ENCODE peak calls at places on chromosome 16, in four cellular contexts. One of them, this sample, is unnamed.

GRCh38 chr16:11087691-11088431 is 143.5 kb downstream of the CLEC16A start:
- DNase-seq in GM06990: no peak
- DNase-seq in choroid plexus epithelial cell: peak; percentile 49
- DNase-seq in fibroblast of mammary gland: no peak
- DNase-seq in this sample: no peak

GRCh38 chr16:24071990-24072389 is 184.1 kb upstream of the CACNG3 start:
- DNase-seq in GM06990: no peak
- DNase-seq in choroid plexus epithelial cell: no peak
- DNase-seq in fibroblast of mammary gland: no peak
- DNase-seq in this sample: no peak

GRCh38 chr16:66382171-66382965 is 15.9 kb downstream of the CDH5 start:
- DNase-seq in GM06990: no peak
- DNase-seq in choroid plexus epithelial cell: peak; percentile 63
- DNase-seq in fibroblast of mammary gland: peak; percentile 54
- DNase-seq in this sample: peak; percentile 95

GRCh38 chr16:30122621-30123160 is 329 bp downstream of the MAPK3 start:
- DNase-seq in GM06990: no peak
- DNase-seq in choroid plexus epithelial cell: peak; percentile 15
- DNase-seq in fibroblast of mammary gland: no peak
- DNase-seq in this sample: no peak

GRCh38 chr16:85539084-85539483 is 74.0 kb upstream of the GSE1 start:
- DNase-seq in GM06990: no peak
- DNase-seq in choroid plexus epithelial cell: no peak
- DNase-seq in fibroblast of mammary gland: no peak
- DNase-seq in this sample: no peak

GRCh38 chr16:80198265-80198994 is 342.4 kb upstream of the DYNLRB2 start:
- DNase-seq in GM06990: no peak
- DNase-seq in choroid plexus epithelial cell: peak; percentile 37
- DNase-seq in fibroblast of mammary gland: no peak
- DNase-seq in this sample: peak; percentile 29

GRCh38 chr16:65751622-65752598 is 614.6 kb upstream of the CDH5 start:
- DNase-seq in GM06990: no peak
- DNase-seq in choroid plexus epithelial cell: peak; percentile 34
- DNase-seq in fibroblast of mammary gland: no peak
- DNase-seq in this sample: no peak

GRCh38 chr16:81551821-81552304 is 107.3 kb downstream of the CMIP start:
- DNase-seq in GM06990: no peak
- DNase-seq in choroid plexus epithelial cell: peak; percentile 65
- DNase-seq in fibroblast of mammary gland: no peak
- DNase-seq in this sample: no peak

GRCh38 chr16:30359871-30360170 is 4.7 kb upstream of the CD2BP2 start:
- DNase-seq in GM06990: no peak
- DNase-seq in choroid plexus epithelial cell: no peak
- DNase-seq in fibroblast of mammary gland: no peak
- DNase-seq in this sample: no peak

GRCh38 chr16:87496101-87496801 is 3.4 kb upstream of the ZCCHC14 start:
- DNase-seq in GM06990: no peak
- DNase-seq in choroid plexus epithelial cell: no peak
- DNase-seq in fibroblast of mammary gland: no peak
- DNase-seq in this sample: no peak

GRCh38 chr16:66175058-66175457 is 191.4 kb upstream of the CDH5 start:
- DNase-seq in GM06990: no peak
- DNase-seq in choroid plexus epithelial cell: no peak
- DNase-seq in fibroblast of mammary gland: no peak
- DNase-seq in this sample: no peak

GRCh38 chr16:59886021-59886420 is 1151.9 kb upstream of the GOT2 start:
- DNase-seq in GM06990: no peak
- DNase-seq in choroid plexus epithelial cell: peak; percentile 66
- DNase-seq in fibroblast of mammary gland: peak; percentile 86
- DNase-seq in this sample: peak; percentile 81

GRCh38 chr16:84029297-84030096 is 13.1 kb downstream of the SLC38A8 start:
- DNase-seq in GM06990: no peak
- DNase-seq in choroid plexus epithelial cell: no peak
- DNase-seq in fibroblast of mammary gland: no peak
- DNase-seq in this sample: no peak

GRCh38 chr16:50778284-50779163 is 36.6 kb downstream of the CYLD start:
- DNase-seq in GM06990: no peak
- DNase-seq in choroid plexus epithelial cell: no peak
- DNase-seq in fibroblast of mammary gland: no peak
- DNase-seq in this sample: no peak

GRCh38 chr16:29743827-29744531 is 1.8 kb downstream of the C16orf54 start:
- DNase-seq in GM06990: no peak
- DNase-seq in choroid plexus epithelial cell: no peak
- DNase-seq in fibroblast of mammary gland: no peak
- DNase-seq in this sample: no peak

GRCh38 chr16:51629602-51630001 is 478.5 kb upstream of the SALL1 start:
- DNase-seq in GM06990: no peak
- DNase-seq in choroid plexus epithelial cell: no peak
- DNase-seq in fibroblast of mammary gland: no peak
- DNase-seq in this sample: no peak

GRCh38 chr16:58024673-58025350 is 742 bp upstream of the MMP15 start:
- DNase-seq in GM06990: peak; percentile 54
- DNase-seq in choroid plexus epithelial cell: peak; percentile 20
- DNase-seq in fibroblast of mammary gland: no peak
- DNase-seq in this sample: no peak

GRCh38 chr16:85908889-85909584 is 10.1 kb downstream of the IRF8 start:
- DNase-seq in GM06990: no peak
- DNase-seq in choroid plexus epithelial cell: no peak
- DNase-seq in fibroblast of mammary gland: no peak
- DNase-seq in this sample: no peak

GRCh38 chr16:22120440-22120839 is 28.1 kb downstream of the VWA3A start:
- DNase-seq in GM06990: no peak
- DNase-seq in choroid plexus epithelial cell: no peak
- DNase-seq in fibroblast of mammary gland: no peak
- DNase-seq in this sample: no peak

GRCh38 chr16:21611546-21612384 is 12.4 kb downstream of the METTL9 start:
- DNase-seq in GM06990: no peak
- DNase-seq in choroid plexus epithelial cell: peak; percentile 51
- DNase-seq in fibroblast of mammary gland: peak; percentile 32
- DNase-seq in this sample: peak; percentile 75

GRCh38 chr16:25838724-25839186 is 147.0 kb downstream of the HS3ST4 start:
- DNase-seq in GM06990: peak; percentile 19
- DNase-seq in choroid plexus epithelial cell: peak; percentile 67
- DNase-seq in fibroblast of mammary gland: peak; percentile 59
- DNase-seq in this sample: peak; percentile 45

GRCh38 chr16:88973415-88974050 is 3.5 kb downstream of the CBFA2T3 start:
- DNase-seq in GM06990: no peak
- DNase-seq in choroid plexus epithelial cell: no peak
- DNase-seq in fibroblast of mammary gland: no peak
- DNase-seq in this sample: no peak

GRCh38 chr16:57667526-57668258 is 414 bp upstream of the ADGRG3 start:
- DNase-seq in GM06990: no peak
- DNase-seq in choroid plexus epithelial cell: peak; percentile 93
- DNase-seq in fibroblast of mammary gland: peak; percentile 52
- DNase-seq in this sample: no peak

GRCh38 chr16:3087836-3088235 is 11.3 kb downstream of the ZSCAN10 start:
- DNase-seq in GM06990: no peak
- DNase-seq in choroid plexus epithelial cell: no peak
- DNase-seq in fibroblast of mammary gland: no peak
- DNase-seq in this sample: no peak

GRCh38 chr16:69762843-69763556 is 868 bp downstream of the WWP2 start:
- DNase-seq in GM06990: no peak
- DNase-seq in choroid plexus epithelial cell: peak; percentile 63
- DNase-seq in fibroblast of mammary gland: peak; percentile 43
- DNase-seq in this sample: peak; percentile 39

GRCh38 chr16:24409045-24409444 is 130.3 kb upstream of the RBBP6 start:
- DNase-seq in GM06990: no peak
- DNase-seq in choroid plexus epithelial cell: no peak
- DNase-seq in fibroblast of mammary gland: no peak
- DNase-seq in this sample: no peak

GRCh38 chr16:70795513-70795912 is 5.4 kb downstream of the VAC14 start:
- DNase-seq in GM06990: no peak
- DNase-seq in choroid plexus epithelial cell: no peak
- DNase-seq in fibroblast of mammary gland: no peak
- DNase-seq in this sample: no peak

GRCh38 chr16:11913425-11914079 is 2.2 kb downstream of the GSPT1 start:
- DNase-seq in GM06990: no peak
- DNase-seq in choroid plexus epithelial cell: no peak
- DNase-seq in fibroblast of mammary gland: peak; percentile 66
- DNase-seq in this sample: peak; percentile 62

GRCh38 chr16:71479420-71479819 is 9.7 kb downstream of the ZNF19 start:
- DNase-seq in GM06990: no peak
- DNase-seq in choroid plexus epithelial cell: peak; percentile 71
- DNase-seq in fibroblast of mammary gland: peak; percentile 50
- DNase-seq in this sample: peak; percentile 49

GRCh38 chr16:11322823-11323222 is 22.4 kb upstream of the RMI2 start:
- DNase-seq in GM06990: no peak
- DNase-seq in choroid plexus epithelial cell: no peak
- DNase-seq in fibroblast of mammary gland: no peak
- DNase-seq in this sample: no peak

GRCh38 chr16:69093974-69094373 is 11.5 kb upstream of the HAS3 start:
- DNase-seq in GM06990: no peak
- DNase-seq in choroid plexus epithelial cell: no peak
- DNase-seq in fibroblast of mammary gland: no peak
- DNase-seq in this sample: no peak

GRCh38 chr16:51577621-51578303 is 426.7 kb upstream of the SALL1 start:
- DNase-seq in GM06990: no peak
- DNase-seq in choroid plexus epithelial cell: peak; percentile 40
- DNase-seq in fibroblast of mammary gland: peak; percentile 48
- DNase-seq in this sample: peak; percentile 96

DNA sequence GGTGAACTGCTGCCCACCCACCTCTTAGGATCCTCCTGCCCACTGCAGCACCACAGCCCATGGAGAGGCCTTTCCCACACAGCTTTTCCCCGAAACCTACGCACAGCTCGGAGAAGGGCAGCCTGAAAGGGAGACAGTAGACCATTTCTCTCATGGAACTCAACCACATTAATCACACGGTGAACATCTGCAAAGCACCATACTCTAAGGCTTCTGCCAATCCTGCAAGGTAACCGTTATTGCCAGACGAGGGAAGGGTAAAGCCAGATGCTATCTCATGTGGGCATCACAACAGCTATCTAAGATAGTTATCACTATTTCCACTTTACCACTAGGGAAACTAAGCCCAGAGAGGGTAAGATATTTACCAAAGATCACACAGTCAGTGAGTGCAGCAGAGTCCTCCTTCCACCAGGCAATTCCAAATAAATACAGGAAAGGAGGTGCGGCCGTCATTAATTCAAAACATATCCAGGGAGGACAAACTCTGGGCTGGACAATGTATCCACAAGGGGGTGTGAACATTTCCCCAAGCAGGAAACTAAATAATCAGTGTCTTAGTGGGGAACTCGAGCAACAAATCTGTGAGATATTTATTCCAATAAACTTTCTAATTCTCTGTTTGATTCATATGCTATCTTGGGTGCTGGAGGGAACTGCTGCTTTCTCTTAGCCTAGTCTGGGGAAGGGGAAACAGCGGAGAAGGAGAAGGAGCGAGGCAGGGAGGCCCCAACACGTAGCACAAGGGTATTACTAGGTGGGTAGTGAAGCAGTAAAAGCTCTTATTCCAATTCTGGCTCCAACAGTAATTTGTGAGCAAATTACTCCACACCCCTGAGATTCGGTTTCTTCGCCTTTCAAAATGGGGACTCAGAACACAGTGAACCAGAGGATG is 723 bp downstream of the TMEM186 start:
- DNase-seq in GM06990: no peak
- DNase-seq in choroid plexus epithelial cell: no peak
- DNase-seq in fibroblast of mammary gland: peak; percentile 37
- DNase-seq in this sample: no peak
- TF ChIP-seq CTCF in GM06990: no peak
- TF ChIP-seq CTCF in choroid plexus epithelial cell: no peak
- TF ChIP-seq CTCF in fibroblast of mammary gland: no peak
- TF ChIP-seq CTCF in this sample: no peak

GRCh38 chr16:16021988-16022682 is 72.7 kb downstream of the ABCC1 start:
- DNase-seq in GM06990: no peak
- DNase-seq in choroid plexus epithelial cell: peak; percentile 95
- DNase-seq in fibroblast of mammary gland: peak; percentile 98
- DNase-seq in this sample: peak; percentile 93
- TF ChIP-seq CTCF in GM06990: no peak
- TF ChIP-seq CTCF in choroid plexus epithelial cell: no peak
- TF ChIP-seq CTCF in fibroblast of mammary gland: no peak
- TF ChIP-seq CTCF in this sample: no peak

GRCh38 chr16:6146874-6147425 is 1049.4 kb upstream of the EEF2KMT start:
- DNase-seq in GM06990: no peak
- DNase-seq in choroid plexus epithelial cell: no peak
- DNase-seq in fibroblast of mammary gland: no peak
- DNase-seq in this sample: no peak
- TF ChIP-seq CTCF in GM06990: no peak
- TF ChIP-seq CTCF in choroid plexus epithelial cell: no peak
- TF ChIP-seq CTCF in fibroblast of mammary gland: no peak
- TF ChIP-seq CTCF in this sample: no peak

DNA sequence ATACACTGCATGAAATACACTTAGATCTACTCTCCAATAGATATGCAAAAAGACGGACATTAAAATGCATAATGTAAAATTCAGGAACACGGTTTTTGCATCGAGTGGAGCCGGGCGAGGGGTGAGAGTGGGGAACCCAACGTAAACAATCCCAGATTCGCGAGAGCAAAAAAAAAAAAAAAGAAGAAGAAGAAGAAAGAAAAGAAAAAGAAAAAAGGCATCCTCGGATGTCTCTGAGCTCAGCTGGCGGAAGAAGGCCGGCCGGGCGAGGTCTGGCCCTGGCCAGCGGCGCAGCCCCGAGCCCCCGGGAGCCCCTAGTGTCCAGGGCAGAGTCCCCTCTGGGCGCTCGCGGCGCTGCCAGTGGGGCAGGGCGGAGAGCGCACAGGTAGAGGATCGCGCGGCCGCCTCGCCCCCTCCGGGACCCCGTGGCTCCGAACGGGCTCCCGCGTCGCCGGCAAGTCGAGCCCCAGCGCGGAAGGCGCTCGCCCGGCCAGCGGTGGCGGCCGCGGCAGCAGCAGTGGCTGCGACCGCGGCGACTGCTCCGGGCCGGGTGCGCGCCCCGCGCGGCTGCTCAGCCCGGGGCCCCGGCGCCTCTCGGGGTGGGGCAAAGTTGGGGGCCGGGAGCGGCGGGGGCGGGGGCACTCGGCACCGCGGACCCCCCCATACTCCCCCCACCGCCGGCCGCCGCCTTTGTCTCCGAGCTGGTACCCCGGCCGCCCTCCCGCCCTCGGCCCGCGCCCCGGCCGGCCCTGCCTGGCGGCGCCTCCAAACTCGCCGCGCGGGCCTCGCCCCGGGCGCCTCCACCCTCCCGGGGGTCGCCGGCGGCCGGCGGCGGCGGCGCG is 9.7 kb upstream of the ZFHX3 start:
- DNase-seq in GM06990: peak; percentile 67
- DNase-seq in choroid plexus epithelial cell: no peak
- DNase-seq in fibroblast of mammary gland: no peak
- DNase-seq in this sample: peak; percentile 35
- TF ChIP-seq CTCF in GM06990: peak; percentile 25
- TF ChIP-seq CTCF in choroid plexus epithelial cell: peak; percentile 19
- TF ChIP-seq CTCF in fibroblast of mammary gland: no peak
- TF ChIP-seq CTCF in this sample: peak; percentile 2

DNA sequence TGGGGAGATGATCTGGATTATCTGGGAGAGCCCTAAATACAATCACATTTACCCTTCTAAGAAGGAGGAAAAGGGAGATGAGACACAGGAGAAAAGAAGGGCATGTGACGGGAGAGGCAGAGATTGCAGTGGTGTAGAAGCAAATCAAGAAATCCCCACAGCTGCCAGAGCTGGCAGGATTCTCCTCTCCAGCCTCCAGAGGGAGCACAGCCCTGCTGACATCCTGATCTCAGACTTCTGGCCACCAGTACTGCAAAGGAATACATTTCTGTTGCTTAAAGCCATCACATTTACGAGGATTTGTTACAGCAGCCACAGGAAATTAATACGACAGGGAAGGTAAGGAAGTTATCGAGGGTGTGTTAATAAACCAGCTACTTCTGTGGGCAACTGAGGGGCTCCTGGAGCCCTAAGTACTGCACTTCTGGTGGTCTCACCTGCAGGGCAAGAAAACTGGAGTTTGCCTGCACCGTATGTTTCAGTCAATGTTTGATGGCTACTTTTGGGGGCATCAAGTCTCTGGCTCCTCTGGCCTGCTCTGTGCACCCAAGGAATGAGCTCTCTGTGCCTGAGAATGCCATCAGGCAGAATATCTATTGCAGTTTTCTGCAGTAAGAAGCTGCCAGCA is 22.9 kb upstream of the CDH13 start:
- DNase-seq in GM06990: no peak
- DNase-seq in choroid plexus epithelial cell: peak; percentile 87
- DNase-seq in fibroblast of mammary gland: peak; percentile 50
- DNase-seq in this sample: peak; percentile 66
- TF ChIP-seq CTCF in GM06990: peak; percentile 44
- TF ChIP-seq CTCF in choroid plexus epithelial cell: peak; percentile 85
- TF ChIP-seq CTCF in fibroblast of mammary gland: peak; percentile 53
- TF ChIP-seq CTCF in this sample: peak; percentile 80

This sample was measured in epithelial cell of esophagus.